ENCODE peak calls at places on chromosomes 2 and 18, in seven cellular contexts. One of them, this sample, is unnamed.

GRCh38 chr2:3769766-3770165 is 66.4 kb downstream of the DCDC2C start:
- DNase-seq in mesendoderm: no peak
- DNase-seq in H7: no peak
- DNase-seq in spleen: no peak
- DNase-seq in prostate gland: no peak
- DNase-seq in body of pancreas: no peak
- DNase-seq in choroid plexus epithelial cell: no peak
- DNase-seq in this sample: no peak

GRCh38 chr2:213818436-213818835 is 534.2 kb downstream of the SPAG16 start:
- DNase-seq in mesendoderm: peak
- DNase-seq in H7: no peak
- DNase-seq in spleen: no peak
- DNase-seq in prostate gland: no peak
- DNase-seq in body of pancreas: no peak
- DNase-seq in choroid plexus epithelial cell: peak
- DNase-seq in this sample: no peak

GRCh38 chr2:145350011-145350410 is 830.1 kb upstream of the ZEB2 start:
- DNase-seq in mesendoderm: no peak
- DNase-seq in H7: no peak
- DNase-seq in spleen: no peak
- DNase-seq in prostate gland: no peak
- DNase-seq in body of pancreas: no peak
- DNase-seq in choroid plexus epithelial cell: peak
- DNase-seq in this sample: no peak

GRCh38 chr2:187552959-187553681 is 1.1 kb downstream of the TFPI start:
- DNase-seq in mesendoderm: no peak
- DNase-seq in H7: no peak
- DNase-seq in spleen: no peak
- DNase-seq in prostate gland: no peak
- DNase-seq in body of pancreas: no peak
- DNase-seq in choroid plexus epithelial cell: peak
- DNase-seq in this sample: no peak

GRCh38 chr2:113124984-113125855 is 2.2 kb upstream of the IL1RN start:
- DNase-seq in mesendoderm: no peak
- DNase-seq in H7: no peak
- DNase-seq in spleen: no peak
- DNase-seq in prostate gland: no peak
- DNase-seq in body of pancreas: no peak
- DNase-seq in choroid plexus epithelial cell: no peak
- DNase-seq in this sample: no peak

GRCh38 chr18:64037812-64038414 is 68.0 kb downstream of the SERPINB8 start:
- DNase-seq in mesendoderm: peak
- DNase-seq in H7: peak
- DNase-seq in spleen: no peak
- DNase-seq in prostate gland: no peak
- DNase-seq in body of pancreas: no peak
- DNase-seq in choroid plexus epithelial cell: peak
- DNase-seq in this sample: peak

GRCh38 chr18:35618703-35619102 is 37.2 kb downstream of the GALNT1 start:
- DNase-seq in mesendoderm: peak
- DNase-seq in H7: peak
- DNase-seq in spleen: no peak
- DNase-seq in prostate gland: no peak
- DNase-seq in body of pancreas: no peak
- DNase-seq in choroid plexus epithelial cell: peak
- DNase-seq in this sample: no peak

GRCh38 chr2:47272905-47273758 is 118.0 kb upstream of the STPG4 start:
- DNase-seq in mesendoderm: no peak
- DNase-seq in H7: no peak
- DNase-seq in spleen: no peak
- DNase-seq in prostate gland: no peak
- DNase-seq in body of pancreas: no peak
- DNase-seq in choroid plexus epithelial cell: no peak
- DNase-seq in this sample: no peak

GRCh38 chr2:206616141-206616540 is 26.1 kb upstream of the FAM237A start:
- DNase-seq in mesendoderm: no peak
- DNase-seq in H7: no peak
- DNase-seq in spleen: no peak
- DNase-seq in prostate gland: no peak
- DNase-seq in body of pancreas: no peak
- DNase-seq in choroid plexus epithelial cell: no peak
- DNase-seq in this sample: no peak

GRCh38 chr2:2757764-2758163 is 426.7 kb upstream of the MYT1L start:
- DNase-seq in mesendoderm: no peak
- DNase-seq in H7: no peak
- DNase-seq in spleen: peak
- DNase-seq in prostate gland: no peak
- DNase-seq in body of pancreas: no peak
- DNase-seq in choroid plexus epithelial cell: no peak
- DNase-seq in this sample: no peak

GRCh38 chr2:225797394-225797793 is 397.9 kb downstream of the NYAP2 start:
- DNase-seq in mesendoderm: no peak
- DNase-seq in H7: no peak
- DNase-seq in spleen: no peak
- DNase-seq in prostate gland: no peak
- DNase-seq in body of pancreas: no peak
- DNase-seq in choroid plexus epithelial cell: peak
- DNase-seq in this sample: no peak

GRCh38 chr2:204680576-204680975 is 135.3 kb downstream of the PARD3B start:
- DNase-seq in mesendoderm: no peak
- DNase-seq in H7: no peak
- DNase-seq in spleen: no peak
- DNase-seq in prostate gland: no peak
- DNase-seq in body of pancreas: no peak
- DNase-seq in choroid plexus epithelial cell: peak
- DNase-seq in this sample: no peak

GRCh38 chr2:133993160-133993559 is 260.7 kb upstream of the MGAT5 start:
- DNase-seq in mesendoderm: no peak
- DNase-seq in H7: no peak
- DNase-seq in spleen: no peak
- DNase-seq in prostate gland: no peak
- DNase-seq in body of pancreas: no peak
- DNase-seq in choroid plexus epithelial cell: no peak
- DNase-seq in this sample: no peak

GRCh38 chr2:126788652-126789051 is 110.0 kb upstream of the TEX51 start:
- DNase-seq in mesendoderm: no peak
- DNase-seq in H7: no peak
- DNase-seq in spleen: peak
- DNase-seq in prostate gland: no peak
- DNase-seq in body of pancreas: no peak
- DNase-seq in choroid plexus epithelial cell: no peak
- DNase-seq in this sample: no peak

GRCh38 chr2:119782308-119783027 is 22.7 kb downstream of the PTPN4 start:
- DNase-seq in mesendoderm: peak
- DNase-seq in H7: no peak
- DNase-seq in spleen: no peak
- DNase-seq in prostate gland: no peak
- DNase-seq in body of pancreas: no peak
- DNase-seq in choroid plexus epithelial cell: peak
- DNase-seq in this sample: no peak

GRCh38 chr2:131151398-131151797 is 46.3 kb downstream of the PLEKHB2 start:
- DNase-seq in mesendoderm: no peak
- DNase-seq in H7: peak
- DNase-seq in spleen: no peak
- DNase-seq in prostate gland: no peak
- DNase-seq in body of pancreas: no peak
- DNase-seq in choroid plexus epithelial cell: no peak
- DNase-seq in this sample: no peak

GRCh38 chr2:23776021-23776420 is 150.9 kb downstream of the ATAD2B start:
- DNase-seq in mesendoderm: no peak
- DNase-seq in H7: no peak
- DNase-seq in spleen: no peak
- DNase-seq in prostate gland: no peak
- DNase-seq in body of pancreas: no peak
- DNase-seq in choroid plexus epithelial cell: no peak
- DNase-seq in this sample: no peak

DNA sequence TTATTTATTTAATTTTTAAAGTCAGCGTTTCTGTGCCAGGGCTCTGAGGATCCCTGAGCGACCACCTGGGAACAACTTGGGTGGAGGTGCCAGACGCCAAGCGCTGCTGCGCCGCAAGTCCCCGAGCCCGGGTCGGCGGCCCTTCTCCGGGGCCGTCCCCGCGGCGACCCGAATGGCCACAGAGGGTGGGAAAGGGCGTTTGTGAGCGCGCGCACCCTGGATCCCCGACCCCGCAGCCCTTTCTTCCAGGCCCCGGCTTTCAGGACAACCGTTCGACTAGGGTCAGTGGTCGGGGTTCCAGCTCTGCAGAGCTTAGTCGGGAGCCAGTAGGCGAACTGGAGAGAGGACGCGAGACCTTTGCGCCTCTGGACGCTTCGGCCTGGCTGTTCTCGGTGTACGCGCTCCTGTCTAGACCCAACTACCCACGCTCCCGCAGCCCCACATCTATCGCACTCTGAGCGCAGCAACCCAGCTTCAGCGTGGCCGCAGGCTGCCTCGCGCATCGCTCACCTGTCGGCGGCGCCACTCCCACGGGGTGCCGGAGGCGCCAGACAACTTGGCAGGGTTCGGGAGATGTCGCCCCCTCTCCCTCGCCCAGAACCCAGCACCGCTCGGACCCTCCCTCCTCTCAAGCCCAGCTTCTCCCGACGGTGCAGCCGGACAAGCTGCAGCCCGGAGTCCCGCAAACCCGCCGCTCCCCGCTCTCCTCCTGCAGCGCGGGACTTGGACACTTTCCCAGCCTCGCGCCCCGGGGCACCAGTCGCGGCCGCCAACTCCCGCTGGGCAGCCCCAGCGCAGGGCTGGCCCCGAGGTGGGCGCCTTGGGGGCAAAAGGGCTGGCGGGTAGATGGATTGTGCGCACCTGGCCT is 785 bp downstream of the LYPD1 start:
- DNase-seq in mesendoderm: peak
- DNase-seq in H7: peak
- DNase-seq in spleen: no peak
- DNase-seq in prostate gland: no peak
- DNase-seq in body of pancreas: peak
- DNase-seq in choroid plexus epithelial cell: no peak
- DNase-seq in this sample: no peak
- H3K4me3 ChIP-seq in mesendoderm: peak
- H3K4me3 ChIP-seq in H7: peak
- H3K4me3 ChIP-seq in spleen: peak
- H3K4me3 ChIP-seq in prostate gland: peak
- H3K4me3 ChIP-seq in body of pancreas: no peak
- H3K4me3 ChIP-seq in choroid plexus epithelial cell: peak
- H3K4me3 ChIP-seq in this sample: peak

DNA sequence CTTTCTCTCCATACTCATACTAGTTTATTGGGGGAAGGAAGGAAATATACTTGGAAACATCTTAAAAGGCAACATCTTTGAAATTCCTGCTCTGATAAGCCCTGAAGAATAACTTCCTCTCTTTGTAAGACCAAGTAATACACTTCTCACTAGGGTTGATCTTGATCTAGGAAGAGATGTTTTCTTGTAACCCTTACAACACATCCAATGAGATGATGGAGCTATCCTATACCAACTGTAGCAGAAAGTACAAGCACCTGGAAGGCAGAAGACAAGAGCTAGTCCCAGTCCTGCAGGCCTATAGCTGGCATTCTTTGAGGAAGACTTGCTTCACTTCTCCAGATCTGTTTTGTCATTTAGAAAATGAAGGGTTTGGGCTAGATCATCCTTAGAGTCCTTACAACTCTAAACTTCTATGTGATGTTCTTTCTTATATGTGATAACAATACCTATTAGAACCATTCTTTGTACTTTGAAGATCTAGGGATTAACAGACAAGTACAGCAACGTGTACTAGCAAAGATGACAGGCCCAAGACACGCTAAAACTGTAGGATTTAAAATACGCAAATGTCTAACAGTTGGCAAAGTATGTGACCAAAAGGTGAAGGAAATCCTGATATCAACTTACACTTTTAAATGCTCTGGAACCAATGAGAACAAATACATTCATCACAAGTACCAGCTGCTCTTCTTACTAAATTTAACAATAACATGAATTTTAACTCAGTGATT is 1.8 kb downstream of the ANKRD44 start:
- DNase-seq in mesendoderm: no peak
- DNase-seq in H7: no peak
- DNase-seq in spleen: no peak
- DNase-seq in prostate gland: no peak
- DNase-seq in body of pancreas: no peak
- DNase-seq in choroid plexus epithelial cell: no peak
- DNase-seq in this sample: no peak
- H3K4me3 ChIP-seq in mesendoderm: no peak
- H3K4me3 ChIP-seq in H7: no peak
- H3K4me3 ChIP-seq in spleen: peak
- H3K4me3 ChIP-seq in prostate gland: peak
- H3K4me3 ChIP-seq in body of pancreas: no peak
- H3K4me3 ChIP-seq in choroid plexus epithelial cell: no peak
- H3K4me3 ChIP-seq in this sample: no peak

GRCh38 chr2:149040451-149040850 is 2.0 kb downstream of the LYPD6B start:
- DNase-seq in mesendoderm: peak
- DNase-seq in H7: peak
- DNase-seq in spleen: no peak
- DNase-seq in prostate gland: no peak
- DNase-seq in body of pancreas: peak
- DNase-seq in choroid plexus epithelial cell: peak
- DNase-seq in this sample: no peak

GRCh38 chr2:149037851-149038250 is 648 bp upstream of the LYPD6B start:
- DNase-seq in mesendoderm: no peak
- DNase-seq in H7: peak
- DNase-seq in spleen: no peak
- DNase-seq in prostate gland: no peak
- DNase-seq in body of pancreas: peak
- DNase-seq in choroid plexus epithelial cell: no peak
- DNase-seq in this sample: no peak

GRCh38 chr2:149041482-149041881 is 3.0 kb downstream of the LYPD6B start:
- DNase-seq in mesendoderm: no peak
- DNase-seq in H7: no peak
- DNase-seq in spleen: no peak
- DNase-seq in prostate gland: no peak
- DNase-seq in body of pancreas: no peak
- DNase-seq in choroid plexus epithelial cell: no peak
- DNase-seq in this sample: no peak

GRCh38 chr2:149038442-149039212 is at the start of gene LYPD6B:
- DNase-seq in mesendoderm: peak
- DNase-seq in H7: peak
- DNase-seq in spleen: peak
- DNase-seq in prostate gland: peak
- DNase-seq in body of pancreas: peak
- DNase-seq in choroid plexus epithelial cell: no peak
- DNase-seq in this sample: no peak

GRCh38 chr2:149039213-149039724 is 770 bp downstream of the LYPD6B start:
- DNase-seq in mesendoderm: no peak
- DNase-seq in H7: no peak
- DNase-seq in spleen: no peak
- DNase-seq in prostate gland: no peak
- DNase-seq in body of pancreas: peak
- DNase-seq in choroid plexus epithelial cell: no peak
- DNase-seq in this sample: no peak
- H3K4me3 ChIP-seq in mesendoderm: peak
- H3K4me3 ChIP-seq in H7: peak
- H3K4me3 ChIP-seq in spleen: peak
- H3K4me3 ChIP-seq in prostate gland: peak
- H3K4me3 ChIP-seq in body of pancreas: no peak
- H3K4me3 ChIP-seq in choroid plexus epithelial cell: no peak
- H3K4me3 ChIP-seq in this sample: no peak

DNA sequence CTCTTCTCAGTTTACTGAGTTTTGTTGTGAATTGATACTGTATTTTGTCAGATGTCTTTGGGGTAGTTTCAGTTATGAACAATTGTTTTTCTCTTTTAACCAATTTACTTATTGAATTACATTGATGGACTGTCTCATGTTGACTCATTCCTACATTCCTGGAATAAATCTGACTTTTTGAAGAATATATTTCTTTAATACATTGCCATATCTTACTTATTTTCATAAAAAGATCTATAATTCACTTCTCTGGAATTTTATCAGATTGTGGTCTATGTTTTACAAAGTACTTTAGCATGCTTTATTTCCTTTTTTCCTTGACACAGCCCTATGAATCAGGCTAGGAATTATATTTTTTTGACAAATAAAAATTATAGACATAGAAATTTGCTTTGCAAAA is 268.3 kb downstream of the PLCL1 start:
- DNase-seq in mesendoderm: no peak
- DNase-seq in H7: no peak
- DNase-seq in spleen: no peak
- DNase-seq in prostate gland: no peak
- DNase-seq in body of pancreas: no peak
- DNase-seq in choroid plexus epithelial cell: no peak
- DNase-seq in this sample: no peak
- H3K4me3 ChIP-seq in mesendoderm: no peak
- H3K4me3 ChIP-seq in H7: no peak
- H3K4me3 ChIP-seq in spleen: no peak
- H3K4me3 ChIP-seq in prostate gland: no peak
- H3K4me3 ChIP-seq in body of pancreas: no peak
- H3K4me3 ChIP-seq in choroid plexus epithelial cell: no peak
- H3K4me3 ChIP-seq in this sample: no peak

This sample was measured in epithelial cell of proximal tubule.